ENCODE peak calls at places on chromosomes 13 and 19, in five cellular contexts. X is transverse colon, D is MG63, M is adrenal gland, C is gastrocnemius medialis. K is an unnamed sample.

GRCh38 chr13:100382787-100383186 is 205.8 kb downstream of the GGACT start:
- DNase-seq in D (no peak), X (no peak), C (no peak), M (no peak), K (no peak)

GRCh38 chr13:83798731-83799130 is 83.5 kb downstream of the SLITRK1 start:
- DNase-seq in C (no peak), M (no peak), X (no peak), D (no peak), K (no peak)

GRCh38 chr13:27712421-27712820 is 79.9 kb upstream of the GSX1 start:
- DNase-seq in X (peak), M (peak), D (no peak), C (no peak), K (no peak)

GRCh38 chr13:35514801-35515502 is 38.5 kb upstream of the MAB21L1 start:
- DNase-seq in M (no peak), D (no peak), C (no peak), X (no peak), K (no peak)

GRCh38 chr19:3276341-3276799 is 51.9 kb downstream of the CELF5 start:
- DNase-seq in D (peak), M (no peak), X (peak), C (no peak), K (no peak)

GRCh38 chr19:6232567-6232966 is 47.2 kb downstream of the MLLT1 start:
- DNase-seq in M (no peak), C (no peak), D (no peak), X (no peak), K (no peak)

GRCh38 chr13:40776232-40776631 is 5.2 kb upstream of the MRPS31 start:
- DNase-seq in X (no peak), C (no peak), D (no peak), M (no peak), K (no peak)

GRCh38 chr13:78478183-78478582 is 125.2 kb downstream of the POU4F1 start:
- DNase-seq in C (no peak), D (no peak), M (no peak), X (no peak), K (no peak)

GRCh38 chr19:5951338-5951861 is 26.5 kb downstream of the RANBP3 start:
- DNase-seq in M (no peak), X (no peak), D (no peak), C (no peak), K (no peak)

GRCh38 chr19:13610042-13610691 is 103.9 kb upstream of the CACNA1A start:
- DNase-seq in X (peak), C (no peak), M (no peak), D (no peak), K (no peak)

GRCh38 chr19:8161135-8161646 is 11.8 kb upstream of the FBN3 start:
- DNase-seq in X (no peak), C (no peak), M (no peak), D (peak), K (no peak)

GRCh38 chr13:44103721-44104490 is 224.2 kb downstream of the LACC1 start:
- DNase-seq in M (no peak), C (no peak), D (no peak), X (peak), K (no peak)

GRCh38 chr13:91311491-91311890 is 36.0 kb upstream of the MIR17HG start:
- DNase-seq in D (no peak), M (no peak), C (no peak), X (no peak), K (no peak)

GRCh38 chr13:31749929-31750328 is 10.6 kb downstream of the RXFP2 start:
- DNase-seq in X (no peak), M (no peak), D (peak), C (no peak), K (no peak)

GRCh38 chr19:45160870-45161714 is at the start of gene NKPD1:
- DNase-seq in D (no peak), M (no peak), C (no peak), X (peak), K (no peak)

GRCh38 chr13:23615677-23616076 is 45.5 kb downstream of the TNFRSF19 start:
- DNase-seq in D (no peak), C (no peak), X (no peak), M (no peak), K (no peak)

GRCh38 chr13:99356216-99357089 is 49.3 kb upstream of the GPR183 start:
- DNase-seq in M (peak), D (no peak), X (peak), C (no peak), K (no peak)

GRCh38 chr19:42472402-42473147 is 29.8 kb upstream of the CXCL17 start:
- DNase-seq in D (no peak), M (no peak), X (no peak), C (no peak), K (no peak)

GRCh38 chr19:39996218-39996810 is 546 bp upstream of the ZNF546 start:
- DNase-seq in X (peak), D (no peak), C (no peak), M (peak), K (no peak)

GRCh38 chr19:29810504-29810871 is 1.3 kb upstream of the CCNE1 start:
- DNase-seq in C (no peak), M (peak), X (peak), D (peak), K (no peak)

GRCh38 chr19:4294389-4294788 is 7.8 kb downstream of the TMIGD2 start:
- DNase-seq in C (no peak), X (no peak), D (no peak), M (no peak), K (no peak)

GRCh38 chr19:48569814-48570213 is 17.8 kb downstream of the SULT2B1 start:
- DNase-seq in X (no peak), C (peak), D (peak), M (no peak), K (no peak)

GRCh38 chr19:9857920-9858746 is 23.0 kb downstream of the PIN1 start:
- DNase-seq in M (no peak), X (no peak), C (no peak), D (no peak), K (no peak)

GRCh38 chr19:5345895-5346386 is 5.3 kb upstream of the PTPRS start:
- DNase-seq in X (no peak), C (no peak), M (no peak), D (peak), K (peak)

GRCh38 chr19:48249502-48250014 is 6.2 kb downstream of the CARD8 start:
- DNase-seq in D (no peak), X (peak), M (peak), C (peak), K (peak)

GRCh38 chr13:76331948-76332712 is 554.1 kb downstream of the KCTD12 start:
- DNase-seq in M (no peak), C (no peak), D (no peak), X (no peak), K (no peak)

GRCh38 chr19:5536337-5536894 is 31.3 kb downstream of the TINCR start:
- DNase-seq in D (peak), M (peak), C (no peak), X (no peak), K (peak)

GRCh38 chr13:27533155-27533643 is 82.8 kb upstream of the MTIF3 start:
- DNase-seq in X (peak), M (peak), C (peak), D (peak), K (peak)

GRCh38 chr19:12295191-12295590 is 508 bp upstream of the ZNF44 start:
- DNase-seq in X (no peak), C (no peak), D (no peak), M (no peak), K (no peak)

GRCh38 chr19:2507109-2507508 is 31.2 kb downstream of the GADD45B start:
- DNase-seq in C (no peak), M (no peak), X (peak), D (peak), K (no peak)

GRCh38 chr19:11405846-11406643 is 13.1 kb downstream of the RGL3 start:
- DNase-seq in C (no peak), X (no peak), D (no peak), M (no peak), K (no peak)

GRCh38 chr19:41426116-41426841 is 895 bp downstream of the B3GNT8 start:
- DNase-seq in C (no peak), D (no peak), M (peak), X (no peak), K (no peak)

GRCh38 chr19:49157445-49158224 is at the start of gene TRPM4:
- DNase-seq in C (peak), M (peak), D (peak), X (peak), K (peak)

GRCh38 chr19:40252395-40252794 is 25.9 kb upstream of the CCNP start:
- DNase-seq in D (no peak), M (no peak), X (no peak), C (no peak), K (no peak)

GRCh38 chr13:42946927-42947326 is 45.1 kb downstream of the EPSTI1 start:
- DNase-seq in C (no peak), M (no peak), X (no peak), D (no peak), K (no peak)

GRCh38 chr13:41751277-41751676 is 209.6 kb downstream of the VWA8 start:
- DNase-seq in D (peak), X (no peak), M (peak), C (no peak), K (no peak)

GRCh38 chr19:52896431-52897148 is 845 bp downstream of the ZNF320 start:
- DNase-seq in M (peak), C (peak), X (peak), D (peak), K (no peak)

GRCh38 chr19:10510301-10510802 is 6.9 kb downstream of the S1PR5 start:
- DNase-seq in D (no peak), M (no peak), X (peak), C (no peak), K (no peak)

GRCh38 chr13:46914341-46914740 is 17.5 kb upstream of the HTR2A start:
- DNase-seq in X (no peak), C (no peak), M (no peak), D (no peak), K (no peak)

GRCh38 chr13:67632590-67632989 is 402.5 kb upstream of the PCDH9 start:
- DNase-seq in D (no peak), C (no peak), M (no peak), X (no peak), K (no peak)
- H3K4me3 ChIP-seq in D (no peak), C (no peak), M (no peak), X (no peak), K (no peak)

GRCh38 chr19:38209671-38210457 is 14.2 kb downstream of the DPF1 start:
- DNase-seq in X (peak), M (peak), C (peak), D (peak), K (peak)

GRCh38 chr19:38211779-38212178 is 12.2 kb downstream of the DPF1 start:
- DNase-seq in M (no peak), C (no peak), D (no peak), X (no peak), K (no peak)

GRCh38 chr19:38210458-38210987 is 13.5 kb downstream of the DPF1 start:
- DNase-seq in X (peak), C (peak), M (no peak), D (no peak), K (no peak)

GRCh38 chr19:38209152-38209551 is 14.9 kb downstream of the DPF1 start:
- DNase-seq in X (no peak), D (no peak), C (no peak), M (no peak), K (no peak)

GRCh38 chr19:38211206-38211605 is 12.8 kb downstream of the DPF1 start:
- DNase-seq in M (no peak), C (no peak), X (no peak), D (no peak), K (no peak)
- H3K4me3 ChIP-seq in M (no peak), C (no peak), X (no peak), D (no peak), K (peak)

GRCh38 chr13:48975926-48976676 is 389 bp downstream of the FNDC3A start:
- DNase-seq in D (peak), M (peak), C (peak), X (peak), K (peak)

GRCh38 chr13:48976677-48977625 is 1.2 kb downstream of the FNDC3A start:
- DNase-seq in C (peak), X (peak), D (no peak), M (no peak), K (peak)

GRCh38 chr13:48979892-48980291 is 4.2 kb downstream of the FNDC3A start:
- DNase-seq in X (no peak), D (no peak), M (no peak), C (no peak), K (no peak)

GRCh38 chr13:48978942-48979601 is 3.4 kb downstream of the FNDC3A start:
- DNase-seq in D (no peak), X (no peak), C (no peak), M (no peak), K (no peak)

GRCh38 chr13:48977973-48978372 is 2.3 kb downstream of the FNDC3A start:
- DNase-seq in D (no peak), C (no peak), M (no peak), X (no peak), K (no peak)
- H3K4me3 ChIP-seq in D (peak), C (no peak), M (no peak), X (peak), K (peak)

GRCh38 chr19:17127671-17128070 is 52.1 kb downstream of the MYO9B start:
- DNase-seq in M (no peak), D (no peak), X (no peak), C (no peak), K (no peak)

GRCh38 chr19:17128403-17128802 is 52.8 kb downstream of the MYO9B start:
- DNase-seq in C (no peak), X (no peak), M (peak), D (no peak), K (no peak)

GRCh38 chr19:17125052-17125727 is 49.6 kb downstream of the MYO9B start:
- DNase-seq in D (no peak), M (no peak), C (no peak), X (no peak), K (no peak)

GRCh38 chr19:17124025-17124424 is 48.4 kb downstream of the MYO9B start:
- DNase-seq in M (no peak), X (no peak), C (no peak), D (no peak), K (no peak)

GRCh38 chr19:17125728-17126677 is 50.4 kb downstream of the MYO9B start:
- DNase-seq in C (peak), X (peak), D (no peak), M (peak), K (peak)
- H3K4me3 ChIP-seq in C (no peak), X (no peak), D (no peak), M (no peak), K (no peak)